ENCODE peak calls at places on chromosomes 7 and 10, in eight cellular contexts. U is T1000; P is pulmonary artery endothelial cell; M is non-pigmented ciliary epithelial cell; K is heart left ventricle; X is effector memory CD8-positive, alpha-beta T cell; I is stimulated activated CD4-positive, alpha-beta T cell treated with anti-CD3 and anti-CD28 coated beads, Interleukin-2, amount 100 ng/mL, for 48 hours; Z is ovary. V is an unnamed sample.

GRCh38 chr7:117218700-117219099 is 104.2 kb downstream of the WNT2 start:
- DNase-seq in U (no peak), P (no peak), Z (no peak), X (no peak), I (no peak), M (no peak), K (no peak), V (no peak)

GRCh38 chr10:68318331-68319059 is 13.4 kb upstream of the HNRNPH3 start:
- DNase-seq in M (no peak), Z (no peak), U (no peak), K (no peak), P (no peak), I (no peak), X (no peak), V (no peak)

GRCh38 chr10:114174462-114175190 is 623 bp upstream of the CCDC186 start:
- DNase-seq in X (no peak), M (no peak), Z (peak; percentile 36), P (no peak), U (no peak), K (peak; percentile 42), I (no peak), V (no peak)

GRCh38 chr10:110618206-110618605 is 25.9 kb upstream of the RBM20 start:
- DNase-seq in I (no peak), Z (no peak), K (no peak), U (no peak), P (no peak), M (no peak), X (no peak), V (no peak)

GRCh38 chr10:35412900-35413491 is 76.7 kb downstream of the CCNY start:
- DNase-seq in X (no peak), I (no peak), U (no peak), K (no peak), M (no peak), Z (no peak), P (no peak), V (peak; percentile 88)

GRCh38 chr7:148787571-148788295 is 89.0 kb downstream of the CUL1 start:
- DNase-seq in U (no peak), K (no peak), X (no peak), M (no peak), I (no peak), Z (no peak), P (no peak), V (no peak)

GRCh38 chr10:78272329-78272728 is 238.7 kb downstream of the RPS24 start:
- DNase-seq in X (no peak), U (no peak), Z (no peak), K (no peak), I (no peak), P (no peak), M (no peak), V (no peak)

GRCh38 chr10:3010819-3011422 is 56.4 kb upstream of the PFKP start:
- DNase-seq in U (no peak), M (no peak), Z (no peak), K (no peak), I (no peak), X (no peak), P (no peak), V (peak; percentile 4)

GRCh38 chr10:119087271-119087897 is 6.8 kb upstream of the EIF3A start:
- DNase-seq in Z (no peak), P (no peak), X (no peak), K (no peak), U (no peak), I (no peak), M (no peak), V (no peak)

GRCh38 chr10:93475871-93476270 is 6.3 kb downstream of the MYOF start:
- DNase-seq in K (no peak), P (no peak), Z (no peak), M (no peak), X (no peak), U (peak; percentile 68), I (no peak), V (peak; percentile 95)

GRCh38 chr7:144130730-144131129 is 7.8 kb downstream of the OR2A14 start:
- DNase-seq in Z (no peak), M (no peak), K (no peak), I (no peak), U (no peak), X (no peak), P (no peak), V (no peak)

GRCh38 chr7:121140790-121141189 is 152.3 kb downstream of the CPED1 start:
- DNase-seq in Z (no peak), U (no peak), M (no peak), I (no peak), P (no peak), K (no peak), X (no peak), V (no peak)

GRCh38 chr7:128937647-128938523 is at the start of gene IRF5:
- DNase-seq in I (no peak), K (peak; percentile 61), Z (no peak), M (no peak), P (no peak), U (no peak), X (no peak), V (no peak)

GRCh38 chr7:36034020-36034419 is 119.0 kb upstream of the EEPD1 start:
- DNase-seq in X (no peak), K (no peak), U (peak; percentile 57), P (no peak), M (no peak), I (no peak), Z (no peak), V (peak; percentile 78)

GRCh38 chr7:157522189-157522588 is 185.4 kb downstream of the DNAJB6 start:
- DNase-seq in K (no peak), X (no peak), M (no peak), Z (no peak), U (no peak), I (no peak), P (no peak), V (no peak)

GRCh38 chr7:2553831-2554581 is 1.3 kb downstream of the BRAT1 start:
- DNase-seq in M (no peak), K (no peak), Z (no peak), P (no peak), X (no peak), U (no peak), I (no peak), V (no peak)

GRCh38 chr7:128831994-128832879 is 2.0 kb downstream of the FLNC start:
- DNase-seq in X (no peak), P (no peak), Z (peak; percentile 39), K (peak; percentile 65), I (no peak), U (no peak), M (no peak), V (no peak)

GRCh38 chr10:91745086-91745831 is 53.0 kb upstream of the TNKS2 start:
- DNase-seq in Z (no peak), X (no peak), I (no peak), K (no peak), M (no peak), U (no peak), P (no peak), V (peak; percentile 34)

GRCh38 chr7:22932896-22933295 is 81.0 kb downstream of the HYCC1 start:
- DNase-seq in M (no peak), P (no peak), U (no peak), X (no peak), I (no peak), Z (no peak), K (no peak), V (no peak)

GRCh38 chr10:12180221-12180974 is 15.3 kb downstream of the NUDT5 start:
- DNase-seq in M (no peak), K (no peak), Z (no peak), U (no peak), P (no peak), X (no peak), I (no peak), V (no peak)

GRCh38 chr7:22801907-22802306 is 20.7 kb downstream of the TOMM7 start:
- DNase-seq in P (no peak), M (no peak), U (no peak), X (no peak), I (no peak), Z (no peak), K (no peak), V (no peak)

GRCh38 chr10:111874586-111874985 is 309.0 kb downstream of the GPAM start:
- DNase-seq in I (no peak), X (no peak), K (no peak), U (no peak), M (peak; percentile 46), P (no peak), Z (no peak), V (peak; percentile 36)

GRCh38 chr10:47176206-47176902 is 123.6 kb upstream of the GDF10 start:
- DNase-seq in K (no peak), I (no peak), Z (no peak), X (no peak), M (no peak), P (no peak), U (no peak), V (no peak)

GRCh38 chr10:96614515-96614914 is 27.7 kb upstream of the TM9SF3 start:
- DNase-seq in P (peak; percentile 27), Z (no peak), U (peak; percentile 75), I (no peak), X (no peak), K (peak; percentile 31), M (peak; percentile 77), V (peak; percentile 91)

GRCh38 chr10:74542077-74542476 is 284.3 kb upstream of the KAT6B start:
- DNase-seq in M (peak; percentile 47), K (no peak), U (no peak), P (peak; percentile 15), X (no peak), I (no peak), Z (peak; percentile 41), V (no peak)

GRCh38 chr7:139557857-139558581 is 34.5 kb downstream of the CLEC2L start:
- DNase-seq in I (no peak), M (no peak), K (no peak), Z (no peak), P (no peak), X (no peak), U (no peak), V (no peak)

GRCh38 chr10:58237014-58237830 is 30.5 kb downstream of the IPMK start:
- DNase-seq in I (no peak), P (peak; percentile 90), Z (no peak), U (no peak), K (no peak), M (peak; percentile 88), X (no peak), V (peak; percentile 94)

GRCh38 chr7:71626206-71626605 is 494.3 kb downstream of the GALNT17 start:
- DNase-seq in M (no peak), U (no peak), Z (no peak), I (no peak), X (no peak), P (no peak), K (no peak), V (peak; percentile 57)

GRCh38 chr7:80552304-80552703 is 40.4 kb upstream of the GNAT3 start:
- DNase-seq in I (no peak), Z (no peak), K (no peak), X (no peak), M (no peak), U (no peak), P (no peak), V (peak; percentile 11)

GRCh38 chr7:50812847-50813475 is 30.3 kb upstream of the GRB10 start:
- DNase-seq in Z (peak; percentile 19), U (no peak), I (no peak), P (peak; percentile 53), M (peak; percentile 44), K (peak; percentile 83), X (no peak), V (peak; percentile 34)

GRCh38 chr10:29691564-29692064 is 56.8 kb upstream of the SVIL start:
- DNase-seq in M (peak; percentile 43), P (peak; percentile 81), U (peak; percentile 34), K (peak; percentile 27), I (no peak), X (no peak), Z (no peak), V (peak; percentile 73)

GRCh38 chr10:12346707-12347106 is 2.6 kb upstream of the CAMK1D start:
- DNase-seq in P (no peak), M (no peak), I (no peak), K (no peak), U (no peak), X (no peak), Z (no peak), V (no peak)

GRCh38 chr7:101857358-101857794 is 40.0 kb downstream of the CUX1 start:
- DNase-seq in M (no peak), K (no peak), X (no peak), U (no peak), Z (no peak), P (no peak), I (no peak), V (no peak)

GRCh38 chr7:55484834-55485233 is 87.5 kb downstream of the VOPP1 start:
- DNase-seq in X (no peak), K (no peak), I (no peak), M (no peak), P (no peak), Z (no peak), U (no peak), V (no peak)

V was measured in HT1080.